ENCODE peak calls at places on chromosomes 16 and 17, in seven cellular contexts. E, K, G, Z, X, L and P are unnamed samples.
A peak's percentile ranks its signal among the peaks of the same experiment; 100 is the strongest.

GRCh38 chr17:77327566-77328463 is 187.0 kb downstream of the SEC14L1 start:
- DNase-seq in G (peak; percentile 34), Z (no peak), K (peak; percentile 15), L (no peak), X (no peak), E (no peak), P (no peak)

GRCh38 chr16:20871935-20872815 is 28.0 kb downstream of the DCUN1D3 start:
- DNase-seq in G (no peak), K (no peak), X (no peak), E (no peak), L (no peak), Z (no peak), P (no peak)

GRCh38 chr17:50318551-50319310 is 27.2 kb upstream of the XYLT2 start:
- DNase-seq in X (no peak), Z (no peak), L (no peak), G (no peak), E (no peak), K (no peak), P (no peak)

GRCh38 chr17:28406478-28406824 is 439 bp upstream of the SLC46A1 start:
- DNase-seq in G (no peak), L (no peak), K (no peak), Z (no peak), E (no peak), X (no peak), P (no peak)

GRCh38 chr17:71803656-71804284 is 317.1 kb upstream of the SOX9 start:
- DNase-seq in L (no peak), Z (no peak), E (no peak), K (no peak), G (no peak), X (no peak), P (no peak)

GRCh38 chr17:36937001-36937960 is at the start of gene LHX1:
- DNase-seq in X (no peak), L (no peak), K (no peak), Z (no peak), G (no peak), E (no peak), P (peak; percentile 71)

GRCh38 chr17:39813631-39814030 is 50.5 kb downstream of the IKZF3 start:
- DNase-seq in L (no peak), K (no peak), Z (no peak), G (no peak), X (no peak), E (no peak), P (no peak)

GRCh38 chr16:6032438-6032837 is 934.8 kb upstream of the EEF2KMT start:
- DNase-seq in X (no peak), L (no peak), K (no peak), G (no peak), E (no peak), Z (no peak), P (no peak)

GRCh38 chr17:83191388-83192160 is 112.2 kb downstream of the METRNL start:
- DNase-seq in E (no peak), X (no peak), K (peak; percentile 17), Z (no peak), L (no peak), G (no peak), P (no peak)

GRCh38 chr17:48011405-48012150 is 26.0 kb downstream of the COPZ2 start:
- DNase-seq in G (peak; percentile 88), K (no peak), L (peak; percentile 68), X (no peak), E (no peak), Z (no peak), P (no peak)

GRCh38 chr16:4038448-4038847 is 77.8 kb downstream of the ADCY9 start:
- DNase-seq in E (no peak), L (no peak), Z (no peak), X (no peak), G (no peak), K (no peak), P (no peak)

GRCh38 chr17:51601622-51602261 is 341.4 kb downstream of the UTP18 start:
- DNase-seq in G (peak; percentile 3), Z (no peak), E (no peak), K (no peak), L (no peak), X (no peak), P (no peak)

GRCh38 chr16:30761427-30761927 is 385 bp downstream of the CFAP119 start:
- DNase-seq in X (no peak), G (peak; percentile 92), L (no peak), E (no peak), K (no peak), Z (no peak), P (no peak)

GRCh38 chr16:64522548-64522947 is 599.3 kb downstream of the CDH11 start:
- DNase-seq in E (no peak), X (no peak), L (no peak), Z (no peak), G (no peak), K (no peak), P (no peak)

GRCh38 chr17:32275060-32276042 is 9.7 kb downstream of the RHBDL3 start:
- DNase-seq in X (no peak), K (no peak), E (no peak), G (no peak), Z (peak; percentile 66), L (peak; percentile 83), P (peak; percentile 69)

GRCh38 chr16:73071131-73071940 is 23.4 kb upstream of the ZFHX3 start:
- DNase-seq in Z (no peak), G (no peak), E (no peak), X (no peak), L (no peak), K (peak; percentile 51), P (peak; percentile 83)

GRCh38 chr17:72434991-72435618 is 314.3 kb downstream of the SOX9 start:
- DNase-seq in X (no peak), E (no peak), L (no peak), G (no peak), K (no peak), Z (no peak), P (no peak)

GRCh38 chr16:75267631-75268264 is 16.3 kb upstream of the BCAR1 start:
- DNase-seq in L (no peak), Z (no peak), X (no peak), K (peak; percentile 76), G (no peak), E (no peak), P (peak; percentile 9)

GRCh38 chr16:67939507-67940435 is 3.1 kb upstream of the PSMB10 start:
- DNase-seq in K (no peak), X (no peak), G (no peak), E (no peak), Z (no peak), L (no peak), P (no peak)

GRCh38 chr17:4310349-4311060 is 46.7 kb upstream of the ANKFY1 start:
- DNase-seq in L (no peak), Z (no peak), G (no peak), X (peak; percentile 11), E (peak; percentile 31), K (peak; percentile 40), P (no peak)

GRCh38 chr17:2194778-2195417 is 108.7 kb downstream of the SMG6 start:
- DNase-seq in E (no peak), X (no peak), Z (no peak), K (no peak), G (no peak), L (no peak), P (no peak)

GRCh38 chr17:48173191-48173590 is 65.6 kb downstream of the SNX11 start:
- DNase-seq in K (no peak), E (no peak), L (no peak), G (no peak), Z (no peak), X (no peak), P (no peak)

GRCh38 chr17:20896153-20896649 is 146.6 kb downstream of the USP22 start:
- DNase-seq in G (no peak), K (peak; percentile 22), X (no peak), E (no peak), L (peak; percentile 6), Z (no peak), P (peak; percentile 51)

GRCh38 chr17:6551356-6551755 is 5.0 kb downstream of the PITPNM3 start:
- DNase-seq in X (no peak), E (no peak), L (no peak), G (no peak), K (no peak), Z (no peak), P (no peak)

GRCh38 chr16:52499061-52499460 is 47.9 kb downstream of the TOX3 start:
- DNase-seq in E (no peak), K (no peak), L (no peak), Z (no peak), X (no peak), G (no peak), P (no peak)

GRCh38 chr17:78329263-78330059 is 30.4 kb downstream of the SOCS3 start:
- DNase-seq in K (no peak), X (no peak), E (no peak), G (no peak), L (peak; percentile 90), Z (no peak), P (no peak)

GRCh38 chr17:8221663-8222379 is 11.4 kb upstream of the AURKB start:
- DNase-seq in Z (peak; percentile 87), G (peak; percentile 90), E (peak; percentile 70), L (peak; percentile 88), X (peak; percentile 87), K (peak; percentile 88), P (peak; percentile 96)

GRCh38 chr17:63279498-63280230 is 166.4 kb downstream of the CYB561 start:
- DNase-seq in K (no peak), L (peak; percentile 51), Z (no peak), E (no peak), G (no peak), X (no peak), P (no peak)

GRCh38 chr17:65530985-65531507 is 30.4 kb downstream of the AXIN2 start:
- DNase-seq in E (no peak), Z (peak; percentile 26), G (no peak), X (no peak), L (peak; percentile 72), K (peak; percentile 38), P (peak; percentile 77)

GRCh38 chr17:77581480-77581879 is 377.0 kb upstream of the TNRC6C start:
- DNase-seq in Z (no peak), L (peak; percentile 54), X (no peak), G (no peak), E (no peak), K (no peak), P (no peak)

GRCh38 chr17:1153795-1154546 is 25.8 kb downstream of the ABR start:
- DNase-seq in X (peak; percentile 68), Z (no peak), G (no peak), L (peak; percentile 87), E (peak; percentile 57), K (no peak), P (peak; percentile 78)

GRCh38 chr16:59543641-59544040 is 809.5 kb upstream of the GOT2 start:
- DNase-seq in E (no peak), G (no peak), Z (peak; percentile 16), K (no peak), X (no peak), L (peak; percentile 54), P (no peak)

GRCh38 chr17:83061586-83061985 is 17.8 kb upstream of the METRNL start:
- DNase-seq in Z (no peak), K (peak; percentile 5), G (no peak), E (no peak), L (no peak), X (no peak), P (no peak)

GRCh38 chr17:2400474-2400866 is 390 bp downstream of the MNT start:
- DNase-seq in L (peak; percentile 45), G (peak; percentile 64), E (no peak), Z (no peak), K (peak; percentile 62), X (peak; percentile 40), P (peak; percentile 77)

GRCh38 chr17:39153541-39154111 is 2.2 kb upstream of the PLXDC1 start:
- DNase-seq in L (peak; percentile 87), G (peak; percentile 89), X (peak; percentile 82), Z (peak; percentile 65), E (peak; percentile 92), K (peak; percentile 94), P (peak; percentile 96)

GRCh38 chr16:19165101-19165500 is 2.9 kb upstream of the SYT17 start:
- DNase-seq in X (no peak), E (no peak), Z (no peak), G (no peak), L (no peak), K (no peak), P (no peak)

GRCh38 chr17:52681486-52681885 is 523.0 kb upstream of the CA10 start:
- DNase-seq in Z (no peak), E (no peak), K (no peak), L (no peak), G (no peak), X (no peak), P (no peak)